ENCODE peak calls at places on chromosomes 4 and X, in six cellular contexts. F is astrocyte of the spinal cord, I is AG10803, E is choroid plexus epithelial cell, A is fibroblast of pulmonary artery, T is heart left ventricle. S is an unnamed sample.

GRCh38 chrX:121831601-121832000 is 784.2 kb downstream of the GLUD2 start:
- DNase-seq in F (peak; percentile 3), I (peak; percentile 55), E (peak; percentile 37), A (peak; percentile 7), T (no peak), S (no peak)

GRCh38 chrX:48697182-48697727 is 721 bp downstream of the SUV39H1 start:
- DNase-seq in F (no peak), I (no peak), E (no peak), A (no peak), T (no peak), S (no peak)

GRCh38 chrX:10288400-10288799 is 131.6 kb downstream of the CLCN4 start:
- DNase-seq in F (peak; percentile 13), I (peak; percentile 2), E (peak; percentile 58), A (peak; percentile 0), T (no peak), S (no peak)

GRCh38 chr4:125085-125820 is 952 bp downstream of the ZNF718 start:
- DNase-seq in F (peak; percentile 25), I (no peak), E (peak; percentile 63), A (peak; percentile 41), T (peak; percentile 25), S (no peak)

GRCh38 chrX:79413009-79413408 is 45.9 kb upstream of the ITM2A start:
- DNase-seq in F (peak; percentile 3), I (peak; percentile 3), E (peak; percentile 26), A (peak; percentile 29), T (no peak), S (no peak)

GRCh38 chr4:150033937-150034336 is 44.3 kb upstream of the DCLK2 start:
- DNase-seq in F (peak; percentile 72), I (no peak), E (peak; percentile 70), A (peak; percentile 53), T (no peak), S (no peak)

GRCh38 chr4:139934336-139934735 is 219.6 kb downstream of the MAML3 start:
- DNase-seq in F (peak; percentile 16), I (peak; percentile 62), E (peak; percentile 27), A (no peak), T (no peak), S (no peak)

GRCh38 chrX:123731987-123732678 is 719 bp downstream of the THOC2 start:
- DNase-seq in F (peak; percentile 24), I (no peak), E (peak; percentile 14), A (no peak), T (peak; percentile 4), S (no peak)

GRCh38 chrX:134547047-134547679 is 87.2 kb downstream of the HPRT1 start:
- DNase-seq in F (peak; percentile 24), I (peak; percentile 33), E (peak; percentile 53), A (peak; percentile 53), T (no peak), S (no peak)

GRCh38 chr4:100929753-100930152 is 411.9 kb upstream of the EMCN start:
- DNase-seq in F (no peak), I (no peak), E (no peak), A (no peak), T (no peak), S (no peak)

GRCh38 chr4:105548483-105548882 is 3.9 kb upstream of the ARHGEF38 start:
- DNase-seq in F (peak; percentile 20), I (no peak), E (peak; percentile 13), A (no peak), T (no peak), S (no peak)

GRCh38 chrX:129981752-129982299 is 609 bp upstream of the BCORL1 start:
- DNase-seq in F (no peak), I (no peak), E (no peak), A (no peak), T (no peak), S (no peak)

GRCh38 chrX:46678232-46678631 is 80.7 kb downstream of the SLC9A7 start:
- DNase-seq in F (no peak), I (no peak), E (no peak), A (no peak), T (no peak), S (no peak)

GRCh38 chr4:54185871-54186270 is 43.2 kb upstream of the PDGFRA start:
- DNase-seq in F (no peak), I (no peak), E (no peak), A (no peak), T (no peak), S (no peak)

GRCh38 chrX:74349387-74349786 is 45.4 kb downstream of the ZCCHC13 start:
- DNase-seq in F (peak; percentile 77), I (peak; percentile 54), E (peak; percentile 82), A (peak; percentile 47), T (no peak), S (peak; percentile 18)

GRCh38 chr4:79164961-79165610 is 160.8 kb downstream of the NAA11 start:
- DNase-seq in F (no peak), I (no peak), E (no peak), A (no peak), T (no peak), S (no peak)

GRCh38 chr4:168998596-168998995 is 11.5 kb downstream of the CBR4 start:
- DNase-seq in F (no peak), I (no peak), E (no peak), A (no peak), T (no peak), S (no peak)

GRCh38 chr4:168993724-168994510 is 16.1 kb downstream of the CBR4 start:
- DNase-seq in F (peak; percentile 18), I (peak; percentile 46), E (peak; percentile 53), A (no peak), T (no peak), S (peak; percentile 42)

GRCh38 chr4:168994961-168995360 is 15.1 kb downstream of the CBR4 start:
- DNase-seq in F (no peak), I (no peak), E (no peak), A (no peak), T (no peak), S (no peak)

GRCh38 chr4:168999836-169000235 is 10.2 kb downstream of the CBR4 start:
- DNase-seq in F (no peak), I (no peak), E (peak; percentile 26), A (no peak), T (no peak), S (no peak)

GRCh38 chr4:168995537-168996295 is 14.3 kb downstream of the CBR4 start:
- DNase-seq in F (peak; percentile 17), I (peak; percentile 15), E (peak; percentile 46), A (peak; percentile 44), T (no peak), S (no peak)
- TF ChIP-seq CTCF in F (peak; percentile 15), I (peak; percentile 36), E (peak; percentile 40), A (peak; percentile 18), T (no peak), S (peak; percentile 22)

GRCh38 chrX:63784346-63784901 is 590 bp downstream of the ARHGEF9 start:
- DNase-seq in F (no peak), I (no peak), E (no peak), A (no peak), T (no peak), S (no peak)
- H3K4me3 ChIP-seq in F (peak overlapping the region; percentile 27), I (peak overlapping the region; percentile 45), E (no peak overlapping the region), A (peak overlapping the region; percentile 34), T (peak overlapping the region; percentile 40), S (no peak overlapping the region)

DNA sequence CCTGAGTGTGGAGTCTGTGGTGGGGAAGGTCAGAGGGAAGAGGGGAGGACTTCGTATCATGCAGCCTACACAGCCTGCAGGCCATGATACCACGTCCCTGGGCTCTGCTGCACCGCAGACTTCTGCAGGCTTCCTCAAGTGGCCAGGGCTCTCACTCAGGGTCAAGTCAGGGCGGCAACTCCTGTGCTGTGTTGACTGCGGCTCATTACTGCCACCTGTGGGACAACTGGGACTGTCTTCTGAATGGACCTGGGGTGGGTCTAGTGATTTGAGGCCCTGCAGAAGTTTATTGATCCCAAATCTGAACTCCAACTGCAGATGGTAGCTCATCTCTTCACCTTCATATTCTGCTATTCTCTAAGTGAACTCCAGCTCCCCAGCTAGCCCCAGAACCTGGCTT is 167.1 kb downstream of the NSUN7 start:
- DNase-seq in F (no peak), I (peak; percentile 22), E (peak; percentile 32), A (peak; percentile 23), T (no peak), S (no peak)
- TF ChIP-seq CTCF in F (peak; percentile 44), I (peak; percentile 49), E (peak; percentile 50), A (peak; percentile 35), T (peak; percentile 10), S (peak; percentile 53)

GRCh38 chrX:132277953-132278614 is 58.8 kb upstream of the RAP2C start:
- DNase-seq in F (no peak), I (no peak), E (no peak), A (no peak), T (no peak), S (no peak)
- H3K4me3 ChIP-seq in F (no peak overlapping the region), I (no peak overlapping the region), E (no peak overlapping the region), A (no peak overlapping the region), T (no peak overlapping the region), S (no peak overlapping the region)

GRCh38 chr4:13933163-13933562 is 305.6 kb upstream of the BOD1L1 start:
- DNase-seq in F (peak; percentile 16), I (peak; percentile 61), E (peak; percentile 43), A (peak; percentile 43), T (no peak), S (peak; percentile 55)

GRCh38 chr4:13930155-13930554 is 302.6 kb upstream of the BOD1L1 start:
- DNase-seq in F (no peak), I (no peak), E (no peak), A (no peak), T (no peak), S (no peak)

GRCh38 chr4:13922459-13922858 is 294.9 kb upstream of the BOD1L1 start:
- DNase-seq in F (no peak), I (no peak), E (no peak), A (no peak), T (no peak), S (no peak)

GRCh38 chr4:13922873-13923645 is 295.5 kb upstream of the BOD1L1 start:
- DNase-seq in F (no peak), I (no peak), E (no peak), A (no peak), T (no peak), S (no peak)

DNA sequence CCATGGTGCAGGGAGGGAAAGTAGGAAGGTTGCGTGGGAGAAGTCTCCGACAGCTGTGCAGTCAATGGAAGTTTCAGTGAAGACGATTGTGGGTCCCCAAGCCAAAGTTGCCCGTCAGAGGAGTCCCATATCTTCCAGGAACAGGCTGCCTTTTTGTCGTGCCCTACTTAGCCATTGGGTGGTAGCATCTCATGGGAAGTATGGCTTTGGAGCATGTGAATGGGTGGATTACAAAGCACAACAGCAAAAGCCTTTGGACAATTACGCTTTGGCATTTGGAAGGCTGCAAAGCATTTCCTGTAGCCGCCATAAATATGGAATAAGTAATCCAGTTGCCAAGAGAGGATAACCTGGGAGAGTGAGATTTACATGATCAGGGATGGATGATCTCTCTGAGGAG is 300.7 kb upstream of the BOD1L1 start:
- DNase-seq in F (no peak), I (no peak), E (no peak), A (no peak), T (no peak), S (no peak)
- TF ChIP-seq CTCF in F (peak; percentile 3), I (no peak), E (no peak), A (no peak), T (no peak), S (no peak)